ENCODE peak calls at places on chromosomes 11 and 22, in nine cellular contexts. U is AG08396; O is lower lobe of right lung; G is H7; J is NCI-H748 treated with DMSO at 0.1 percent for 48 hours; P is GM04503; N is CD8-positive, alpha-beta memory T cell; B is GM20000; V is OCI-LY7. M is an unnamed sample.

GRCh38 chr11:279040-279965 is 1.1 kb downstream of the NLRP6 start:
- DNase-seq in U (no peak), O (peak), G (peak), J (no peak), P (no peak), N (no peak), B (peak), V (no peak), M (peak)

GRCh38 chr22:33332538-33332937 is 274.4 kb upstream of the SYN3 start:
- DNase-seq in U (no peak), O (no peak), G (no peak), J (no peak), P (no peak), N (no peak), B (no peak), V (no peak), M (no peak)

GRCh38 chr22:48492371-48493320 is 1335.0 kb downstream of the BRD1 start:
- DNase-seq in U (peak), O (peak), G (peak), J (peak), P (peak), N (no peak), B (peak), V (peak), M (peak)

GRCh38 chr11:61728066-61728939 is 24.1 kb upstream of the MYRF start:
- DNase-seq in U (no peak), O (no peak), G (no peak), J (no peak), P (no peak), N (no peak), B (peak), V (no peak), M (no peak)

GRCh38 chr11:9057032-9057431 is 34.4 kb downstream of the SCUBE2 start:
- DNase-seq in U (no peak), O (no peak), G (no peak), J (peak), P (no peak), N (no peak), B (no peak), V (no peak), M (no peak)

GRCh38 chr22:40323681-40324083 is 22.6 kb upstream of the ADSL start:
- DNase-seq in U (no peak), O (no peak), G (no peak), J (no peak), P (no peak), N (no peak), B (no peak), V (no peak), M (no peak)

GRCh38 chr11:127238321-127238720 is 237.8 kb upstream of the KIRREL3 start:
- DNase-seq in U (no peak), O (no peak), G (no peak), J (no peak), P (no peak), N (no peak), B (no peak), V (no peak), M (no peak)

GRCh38 chr22:37425800-37426531 is 1.3 kb downstream of the ELFN2 start:
- DNase-seq in U (peak), O (no peak), G (peak), J (peak), P (no peak), N (no peak), B (no peak), V (peak), M (no peak)

GRCh38 chr11:75520688-75521087 is 5.1 kb downstream of the GDPD5 start:
- DNase-seq in U (no peak), O (no peak), G (no peak), J (no peak), P (no peak), N (no peak), B (no peak), V (no peak), M (no peak)

GRCh38 chr11:67301951-67302516 is 1.3 kb upstream of the SSH3 start:
- DNase-seq in U (peak), O (peak), G (peak), J (no peak), P (no peak), N (no peak), B (no peak), V (no peak), M (peak)